ENCODE peak calls at places on chromosomes 16 and 17, in five cellular contexts. One of them, this sample, is unnamed.

GRCh38 chr17:76005263-76006149 is 4.9 kb downstream of the CDK3 start:
- DNase-seq in AG10803: peak
- DNase-seq in heart left ventricle: peak
- DNase-seq in fibroblast of pulmonary artery: peak
- DNase-seq in WTC11: peak
- DNase-seq in this sample: peak

GRCh38 chr16:69563605-69564580 is 1.9 kb upstream of the NFAT5 start:
- DNase-seq in AG10803: no peak
- DNase-seq in heart left ventricle: no peak
- DNase-seq in fibroblast of pulmonary artery: peak
- DNase-seq in WTC11: no peak
- DNase-seq in this sample: peak

GRCh38 chr17:46952115-46952514 is 26.9 kb downstream of the RPRML start:
- DNase-seq in AG10803: no peak
- DNase-seq in heart left ventricle: no peak
- DNase-seq in fibroblast of pulmonary artery: no peak
- DNase-seq in WTC11: no peak
- DNase-seq in this sample: no peak

GRCh38 chr16:3952342-3953131 is 72.0 kb upstream of the CREBBP start:
- DNase-seq in AG10803: peak
- DNase-seq in heart left ventricle: peak
- DNase-seq in fibroblast of pulmonary artery: peak
- DNase-seq in WTC11: no peak
- DNase-seq in this sample: no peak

GRCh38 chr16:22264786-22265185 is 32.4 kb upstream of the POLR3E start:
- DNase-seq in AG10803: peak
- DNase-seq in heart left ventricle: no peak
- DNase-seq in fibroblast of pulmonary artery: no peak
- DNase-seq in WTC11: no peak
- DNase-seq in this sample: no peak

GRCh38 chr16:78390070-78390469 is 290.6 kb downstream of the WWOX start:
- DNase-seq in AG10803: no peak
- DNase-seq in heart left ventricle: no peak
- DNase-seq in fibroblast of pulmonary artery: no peak
- DNase-seq in WTC11: no peak
- DNase-seq in this sample: no peak

GRCh38 chr16:65909310-65910050 is 457.0 kb upstream of the CDH5 start:
- DNase-seq in AG10803: no peak
- DNase-seq in heart left ventricle: no peak
- DNase-seq in fibroblast of pulmonary artery: peak
- DNase-seq in WTC11: no peak
- DNase-seq in this sample: peak

GRCh38 chr16:68343137-68343536 is 32.3 kb downstream of the PRMT7 start:
- DNase-seq in AG10803: no peak
- DNase-seq in heart left ventricle: no peak
- DNase-seq in fibroblast of pulmonary artery: no peak
- DNase-seq in WTC11: no peak
- DNase-seq in this sample: no peak

GRCh38 chr16:17211797-17212196 is 259.0 kb downstream of the XYLT1 start:
- DNase-seq in AG10803: no peak
- DNase-seq in heart left ventricle: no peak
- DNase-seq in fibroblast of pulmonary artery: no peak
- DNase-seq in WTC11: peak
- DNase-seq in this sample: no peak

GRCh38 chr17:238964-239259 is 57.5 kb upstream of the DOC2B start:
- DNase-seq in AG10803: no peak
- DNase-seq in heart left ventricle: peak
- DNase-seq in fibroblast of pulmonary artery: no peak
- DNase-seq in WTC11: peak
- DNase-seq in this sample: no peak

GRCh38 chr16:57508084-57508425 is 21.8 kb upstream of the DOK4 start:
- DNase-seq in AG10803: no peak
- DNase-seq in heart left ventricle: no peak
- DNase-seq in fibroblast of pulmonary artery: no peak
- DNase-seq in WTC11: no peak
- DNase-seq in this sample: peak

GRCh38 chr17:17127730-17128291 is 78.3 kb downstream of the PLD6 start:
- DNase-seq in AG10803: no peak
- DNase-seq in heart left ventricle: peak
- DNase-seq in fibroblast of pulmonary artery: no peak
- DNase-seq in WTC11: no peak
- DNase-seq in this sample: no peak

GRCh38 chr17:77957869-77958715 is at the start of gene TNRC6C:
- DNase-seq in AG10803: peak
- DNase-seq in heart left ventricle: peak
- DNase-seq in fibroblast of pulmonary artery: peak
- DNase-seq in WTC11: peak
- DNase-seq in this sample: peak
- TF ChIP-seq CTCF in AG10803: peak
- TF ChIP-seq CTCF in heart left ventricle: no peak
- TF ChIP-seq CTCF in fibroblast of pulmonary artery: peak
- TF ChIP-seq CTCF in WTC11: no peak
- TF ChIP-seq CTCF in this sample: peak

GRCh38 chr16:13772782-13773181 is 147.2 kb upstream of the ERCC4 start:
- DNase-seq in AG10803: no peak
- DNase-seq in heart left ventricle: no peak
- DNase-seq in fibroblast of pulmonary artery: no peak
- DNase-seq in WTC11: no peak
- DNase-seq in this sample: no peak

GRCh38 chr16:13766334-13766733 is 153.6 kb upstream of the ERCC4 start:
- DNase-seq in AG10803: no peak
- DNase-seq in heart left ventricle: no peak
- DNase-seq in fibroblast of pulmonary artery: no peak
- DNase-seq in WTC11: no peak
- DNase-seq in this sample: no peak

GRCh38 chr16:13770436-13770835 is 149.5 kb upstream of the ERCC4 start:
- DNase-seq in AG10803: no peak
- DNase-seq in heart left ventricle: no peak
- DNase-seq in fibroblast of pulmonary artery: no peak
- DNase-seq in WTC11: no peak
- DNase-seq in this sample: no peak

GRCh38 chr16:13767215-13767614 is 152.7 kb upstream of the ERCC4 start:
- DNase-seq in AG10803: no peak
- DNase-seq in heart left ventricle: no peak
- DNase-seq in fibroblast of pulmonary artery: no peak
- DNase-seq in WTC11: no peak
- DNase-seq in this sample: peak
- TF ChIP-seq CTCF in AG10803: no peak
- TF ChIP-seq CTCF in heart left ventricle: no peak
- TF ChIP-seq CTCF in fibroblast of pulmonary artery: no peak
- TF ChIP-seq CTCF in WTC11: no peak
- TF ChIP-seq CTCF in this sample: peak

GRCh38 chr17:33291248-33292183 is 1.6 kb downstream of the ASIC2 start:
- DNase-seq in AG10803: peak
- DNase-seq in heart left ventricle: no peak
- DNase-seq in fibroblast of pulmonary artery: peak
- DNase-seq in WTC11: peak
- DNase-seq in this sample: peak

GRCh38 chr17:33292981-33293867 is at the start of gene ASIC2:
- DNase-seq in AG10803: no peak
- DNase-seq in heart left ventricle: no peak
- DNase-seq in fibroblast of pulmonary artery: no peak
- DNase-seq in WTC11: peak
- DNase-seq in this sample: peak

GRCh38 chr17:33290156-33290697 is 2.9 kb downstream of the ASIC2 start:
- DNase-seq in AG10803: no peak
- DNase-seq in heart left ventricle: no peak
- DNase-seq in fibroblast of pulmonary artery: no peak
- DNase-seq in WTC11: no peak
- DNase-seq in this sample: no peak

GRCh38 chr17:33294994-33295393 is 1.9 kb upstream of the ASIC2 start:
- DNase-seq in AG10803: no peak
- DNase-seq in heart left ventricle: no peak
- DNase-seq in fibroblast of pulmonary artery: no peak
- DNase-seq in WTC11: no peak
- DNase-seq in this sample: no peak

GRCh38 chr17:33292184-33292980 is 713 bp downstream of the ASIC2 start:
- DNase-seq in AG10803: no peak
- DNase-seq in heart left ventricle: no peak
- DNase-seq in fibroblast of pulmonary artery: peak
- DNase-seq in WTC11: peak
- DNase-seq in this sample: peak
- TF ChIP-seq CTCF in AG10803: peak
- TF ChIP-seq CTCF in heart left ventricle: no peak
- TF ChIP-seq CTCF in fibroblast of pulmonary artery: no peak
- TF ChIP-seq CTCF in WTC11: peak
- TF ChIP-seq CTCF in this sample: peak

GRCh38 chr17:70552230-70552981 is 383.1 kb downstream of the KCNJ2 start:
- DNase-seq in AG10803: peak
- DNase-seq in heart left ventricle: no peak
- DNase-seq in fibroblast of pulmonary artery: peak
- DNase-seq in WTC11: no peak
- DNase-seq in this sample: peak
- TF ChIP-seq CTCF in AG10803: peak
- TF ChIP-seq CTCF in heart left ventricle: peak
- TF ChIP-seq CTCF in fibroblast of pulmonary artery: peak
- TF ChIP-seq CTCF in WTC11: peak
- TF ChIP-seq CTCF in this sample: peak

GRCh38 chr17:50806141-50806643 is 29.2 kb upstream of the WFIKKN2 start:
- DNase-seq in AG10803: no peak
- DNase-seq in heart left ventricle: no peak
- DNase-seq in fibroblast of pulmonary artery: peak
- DNase-seq in WTC11: peak
- DNase-seq in this sample: no peak

GRCh38 chr17:50807014-50807413 is 28.4 kb upstream of the WFIKKN2 start:
- DNase-seq in AG10803: no peak
- DNase-seq in heart left ventricle: no peak
- DNase-seq in fibroblast of pulmonary artery: peak
- DNase-seq in WTC11: no peak
- DNase-seq in this sample: no peak

GRCh38 chr17:50807675-50808074 is 27.7 kb upstream of the WFIKKN2 start:
- DNase-seq in AG10803: no peak
- DNase-seq in heart left ventricle: no peak
- DNase-seq in fibroblast of pulmonary artery: no peak
- DNase-seq in WTC11: no peak
- DNase-seq in this sample: no peak

GRCh38 chr17:50808413-50808812 is 27.0 kb upstream of the WFIKKN2 start:
- DNase-seq in AG10803: no peak
- DNase-seq in heart left ventricle: no peak
- DNase-seq in fibroblast of pulmonary artery: no peak
- DNase-seq in WTC11: no peak
- DNase-seq in this sample: no peak

GRCh38 chr17:50808888-50809287 is 26.5 kb upstream of the WFIKKN2 start:
- DNase-seq in AG10803: no peak
- DNase-seq in heart left ventricle: no peak
- DNase-seq in fibroblast of pulmonary artery: no peak
- DNase-seq in WTC11: no peak
- DNase-seq in this sample: no peak
- TF ChIP-seq CTCF in AG10803: no peak
- TF ChIP-seq CTCF in heart left ventricle: no peak
- TF ChIP-seq CTCF in fibroblast of pulmonary artery: no peak
- TF ChIP-seq CTCF in WTC11: no peak
- TF ChIP-seq CTCF in this sample: no peak

GRCh38 chr17:18191967-18192366 is 8.3 kb downstream of the ALKBH5 start:
- DNase-seq in AG10803: no peak
- DNase-seq in heart left ventricle: no peak
- DNase-seq in fibroblast of pulmonary artery: no peak
- DNase-seq in WTC11: peak
- DNase-seq in this sample: no peak
- TF ChIP-seq CTCF in AG10803: peak
- TF ChIP-seq CTCF in heart left ventricle: peak
- TF ChIP-seq CTCF in fibroblast of pulmonary artery: peak
- TF ChIP-seq CTCF in WTC11: no peak
- TF ChIP-seq CTCF in this sample: peak

GRCh38 chr16:50521246-50521900 is 26.8 kb upstream of the NKD1 start:
- DNase-seq in AG10803: no peak
- DNase-seq in heart left ventricle: no peak
- DNase-seq in fibroblast of pulmonary artery: no peak
- DNase-seq in WTC11: no peak
- DNase-seq in this sample: no peak
- TF ChIP-seq CTCF in AG10803: no peak
- TF ChIP-seq CTCF in heart left ventricle: no peak
- TF ChIP-seq CTCF in fibroblast of pulmonary artery: no peak
- TF ChIP-seq CTCF in WTC11: no peak
- TF ChIP-seq CTCF in this sample: no peak

This sample was measured in hepatocyte.